ENCODE peak calls at places on chromosomes 13 and 19, in seven cellular contexts. U, J, O, L, K, P and N are unnamed samples.

GRCh38 chr19:44664976-44665375 is 6.3 kb upstream of the CEACAM19 start:
- DNase-seq in U (no peak), J (no peak), O (no peak), L (no peak), K (no peak), P (no peak), N (no peak)

GRCh38 chr19:42412223-42412622 is 15.0 kb downstream of the LIPE start:
- DNase-seq in U (no peak), J (peak; percentile 48), O (no peak), L (peak; percentile 70), K (peak; percentile 38), P (no peak), N (peak; percentile 33)

GRCh38 chr19:628168-628567 is 5.2 kb downstream of the POLRMT start:
- DNase-seq in U (no peak), J (peak; percentile 86), O (no peak), L (peak; percentile 76), K (no peak), P (no peak), N (peak; percentile 41)

GRCh38 chr19:44741841-44742352 is 6.6 kb upstream of the BCL3 start:
- DNase-seq in U (peak; percentile 98), J (no peak), O (peak; percentile 98), L (peak; percentile 65), K (peak; percentile 97), P (peak; percentile 98), N (peak; percentile 20)

GRCh38 chr19:40581531-40581930 is 4.9 kb downstream of the SHKBP1 start:
- DNase-seq in U (no peak), J (no peak), O (no peak), L (no peak), K (no peak), P (no peak), N (no peak)

GRCh38 chr13:50969691-50970090 is 60.1 kb downstream of the RNASEH2B start:
- DNase-seq in U (no peak), J (peak; percentile 77), O (no peak), L (no peak), K (peak; percentile 34), P (no peak), N (peak; percentile 51)

GRCh38 chr19:46600393-46601317 is 475 bp upstream of the CALM3 start:
- DNase-seq in U (peak; percentile 97), J (peak; percentile 99), O (peak; percentile 93), L (peak; percentile 96), K (peak; percentile 98), P (peak; percentile 96), N (peak; percentile 99)

GRCh38 chr19:35556846-35557538 is 6.5 kb downstream of the ATP4A start:
- DNase-seq in U (no peak), J (no peak), O (no peak), L (no peak), K (no peak), P (no peak), N (no peak)

GRCh38 chr19:32702010-32702409 is 10.4 kb downstream of the NUDT19 start:
- DNase-seq in U (no peak), J (peak; percentile 30), O (no peak), L (no peak), K (peak; percentile 49), P (no peak), N (no peak)

GRCh38 chr19:41373993-41374392 is 2.3 kb upstream of the TMEM91 start:
- DNase-seq in U (peak; percentile 85), J (no peak), O (no peak), L (peak; percentile 94), K (peak; percentile 87), P (no peak), N (no peak)

GRCh38 chr13:105821337-105821736 is 714.1 kb downstream of the EFNB2 start:
- DNase-seq in U (no peak), J (no peak), O (no peak), L (no peak), K (no peak), P (no peak), N (no peak)

GRCh38 chr19:30659638-30660037 is 287.5 kb downstream of the ZNF536 start:
- DNase-seq in U (no peak), J (no peak), O (no peak), L (no peak), K (no peak), P (no peak), N (no peak)

GRCh38 chr19:492091-492531 is 4.2 kb upstream of the MADCAM1 start:
- DNase-seq in U (peak; percentile 39), J (peak; percentile 44), O (peak; percentile 11), L (peak; percentile 69), K (peak; percentile 33), P (no peak), N (no peak)

GRCh38 chr19:37977391-37977790 is 70.4 kb downstream of the SIPA1L3 start:
- DNase-seq in U (no peak), J (no peak), O (no peak), L (no peak), K (no peak), P (no peak), N (no peak)
- H3K4me1 ChIP-seq in U (peaks cover 2% of the 10 kb centered on the region), J (no peaks in the 10 kb centered on the region), O (no peaks in the 10 kb centered on the region), L (peaks cover 6% of the 10 kb centered on the region), K (peaks cover 24% of the 10 kb centered on the region), P (peaks cover 36% of the 10 kb centered on the region), N (peaks cover 32% of the 10 kb centered on the region)

GRCh38 chr19:1992759-1993260 is 22.7 kb downstream of the BTBD2 start:
- DNase-seq in U (peak; percentile 52), J (peak; percentile 85), O (peak; percentile 13), L (peak; percentile 93), K (peak; percentile 6), P (no peak), N (peak; percentile 37)
- TF ChIP-seq EZH2phosphoT487 in U (no peak), J (no peak), O (no peak), L (no peak), K (no peak), P (no peak), N (no peak)

GRCh38 chr19:34278783-34279182 is 24.4 kb downstream of the GARRE1 start:
- DNase-seq in U (no peak), J (no peak), O (no peak), L (no peak), K (no peak), P (no peak), N (no peak)

GRCh38 chr19:34275705-34276104 is 21.4 kb downstream of the GARRE1 start:
- DNase-seq in U (no peak), J (no peak), O (no peak), L (no peak), K (no peak), P (no peak), N (no peak)

GRCh38 chr19:34274827-34275625 is 20.7 kb downstream of the GARRE1 start:
- DNase-seq in U (peak; percentile 90), J (no peak), O (peak; percentile 46), L (no peak), K (no peak), P (no peak), N (no peak)

GRCh38 chr19:34276614-34277013 is 22.3 kb downstream of the GARRE1 start:
- DNase-seq in U (no peak), J (no peak), O (no peak), L (no peak), K (no peak), P (no peak), N (no peak)

DNA sequence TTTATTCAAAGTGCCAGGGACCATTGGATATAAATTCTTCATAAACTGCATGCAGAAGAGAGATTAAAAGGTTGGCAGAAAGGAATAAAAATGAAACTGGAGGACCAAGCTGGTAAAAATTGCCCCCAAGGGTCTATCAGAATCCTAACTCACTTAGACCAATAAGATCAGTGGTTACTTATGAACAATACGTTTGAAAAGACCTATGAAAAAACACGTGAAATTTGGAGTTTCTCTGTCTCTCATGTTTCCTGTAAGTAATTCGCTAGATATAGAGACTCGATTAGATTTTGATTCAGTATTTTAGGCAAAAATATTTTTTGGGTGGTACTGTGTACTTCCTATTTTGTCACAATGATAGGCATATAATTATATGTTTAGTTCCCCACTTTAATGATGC is 22.9 kb downstream of the GARRE1 start:
- DNase-seq in U (no peak), J (no peak), O (no peak), L (no peak), K (no peak), P (no peak), N (no peak)
- H3K4me1 ChIP-seq in U (peaks cover 29% of the 10 kb centered on the region), J (no peaks in the 10 kb centered on the region), O (peaks cover 9% of the 10 kb centered on the region), L (peaks cover 30% of the 10 kb centered on the region), K (no peaks in the 10 kb centered on the region), P (no peaks in the 10 kb centered on the region), N (no peaks in the 10 kb centered on the region)

GRCh38 chr13:113448885-113449692 is 4.2 kb downstream of the ADPRHL1 start:
- DNase-seq in U (peak; percentile 33), J (no peak), O (peak; percentile 93), L (no peak), K (peak; percentile 48), P (peak; percentile 96), N (no peak)
- TF ChIP-seq EZH2phosphoT487 in U (no peak), J (no peak), O (no peak), L (no peak), K (no peak), P (no peak), N (no peak)

DNA sequence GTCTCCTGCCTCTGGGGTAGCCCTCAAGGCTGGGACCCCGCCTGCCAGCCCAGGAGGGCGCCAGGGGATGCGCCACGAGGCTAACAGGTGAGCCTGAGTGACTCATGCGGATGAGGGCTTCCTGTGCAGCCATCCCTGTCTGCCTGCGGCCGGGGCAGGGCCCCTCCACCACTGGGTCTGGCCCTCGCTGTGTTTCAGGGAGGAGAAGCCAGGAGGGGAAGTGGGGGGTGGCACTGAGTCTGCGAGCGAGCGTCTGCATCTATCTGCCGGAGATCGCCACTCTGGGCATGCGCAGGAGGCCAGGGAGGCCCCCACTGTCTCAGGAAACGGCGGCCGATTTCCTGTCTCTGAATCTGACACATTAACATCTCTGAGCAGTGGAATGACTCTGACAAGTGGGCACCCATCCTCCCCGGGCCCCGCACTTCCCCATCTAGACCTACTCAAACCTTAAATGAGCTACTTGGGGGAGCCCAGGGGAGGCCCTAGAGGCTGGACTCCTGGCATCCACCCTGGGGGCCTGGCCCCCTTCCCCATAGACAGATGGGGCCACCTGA is 19.7 kb downstream of the RFX1 start:
- DNase-seq in U (peak; percentile 90), J (peak; percentile 85), O (no peak), L (peak; percentile 97), K (peak; percentile 42), P (no peak), N (peak; percentile 55)
- H3K4me1 ChIP-seq in U (peaks cover 7% of the 10 kb centered on the region), J (peaks cover 44% of the 10 kb centered on the region), O (no peaks in the 10 kb centered on the region), L (peaks cover 16% of the 10 kb centered on the region), K (no peaks in the 10 kb centered on the region), P (peaks cover 8% of the 10 kb centered on the region), N (peaks cover 17% of the 10 kb centered on the region)

DNA sequence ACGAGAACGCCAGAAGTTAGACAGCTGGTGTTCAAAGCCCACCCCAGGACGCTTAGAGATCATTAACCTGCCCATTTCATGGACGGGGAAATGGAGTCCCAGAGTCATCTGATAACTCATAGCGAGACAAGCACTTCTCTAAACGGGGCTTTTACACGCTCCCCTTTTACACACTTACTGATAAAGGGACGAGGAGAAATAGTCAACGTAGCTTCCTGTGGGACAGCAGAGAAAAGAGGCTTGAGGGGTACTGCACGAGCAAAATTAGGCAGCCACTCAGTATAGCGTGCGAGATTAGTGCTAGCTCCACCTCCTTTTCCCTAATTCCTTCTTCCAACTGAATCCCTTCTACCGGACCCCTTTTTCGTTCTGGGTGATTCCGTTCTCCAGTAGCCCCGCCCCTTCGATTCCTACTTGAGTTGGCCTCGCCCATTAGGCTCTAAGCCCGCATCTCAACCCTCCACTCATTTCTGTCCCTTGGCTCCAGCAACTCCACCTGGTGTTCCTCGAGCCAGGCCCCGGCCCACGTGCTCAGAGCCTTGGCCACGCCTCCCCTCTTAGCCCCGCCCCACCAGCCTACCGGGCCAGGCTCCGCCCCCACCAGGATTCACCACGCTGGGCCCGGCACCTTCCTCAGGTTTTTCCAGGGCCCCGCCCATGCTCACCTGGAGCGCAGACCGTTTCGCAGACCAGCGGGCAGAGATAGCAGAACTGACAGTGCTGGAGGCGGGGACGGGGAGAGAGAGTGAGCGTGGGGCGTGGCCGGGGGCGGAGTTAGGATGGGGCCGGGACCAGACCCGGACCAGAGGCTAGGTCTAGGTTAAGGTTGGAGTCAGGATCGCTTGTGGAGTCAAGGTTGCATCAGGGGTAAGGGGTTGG is 3.6 kb downstream of the HRC start:
- DNase-seq in U (peak; percentile 72), J (peak; percentile 100), O (peak; percentile 95), L (peak; percentile 79), K (peak; percentile 89), P (peak; percentile 98), N (peak; percentile 89)
- TF ChIP-seq EZH2phosphoT487 in U (no peak), J (no peak), O (no peak), L (no peak), K (no peak), P (no peak), N (no peak)